ENCODE peak calls at places on chromosome 12, in six cellular contexts. K, F, J, C, Z and N are unnamed samples.

GRCh38 chr12:109462868-109463692 is 14.0 kb downstream of the KCTD10 start:
- DNase-seq in K (peak; percentile 92), F (no peak), J (peak; percentile 70), C (peak; percentile 98), Z (peak; percentile 64), N (peak; percentile 42)

GRCh38 chr12:1532796-1533195 is 61.6 kb downstream of the FBXL14 start:
- DNase-seq in K (no peak), F (no peak), J (no peak), C (no peak), Z (no peak), N (no peak)

GRCh38 chr12:98635657-98636323 is 8.8 kb downstream of the IKBIP start:
- DNase-seq in K (no peak), F (peak; percentile 20), J (no peak), C (peak; percentile 77), Z (no peak), N (no peak)

GRCh38 chr12:116411977-116412376 is 134.5 kb upstream of the MED13L start:
- DNase-seq in K (no peak), F (no peak), J (no peak), C (no peak), Z (no peak), N (no peak)

GRCh38 chr12:3078086-3078820 is 1.1 kb downstream of the TSPAN9 start:
- DNase-seq in K (no peak), F (peak; percentile 38), J (no peak), C (no peak), Z (no peak), N (no peak)

GRCh38 chr12:89846473-89846872 is 137.8 kb upstream of the ATP2B1 start:
- DNase-seq in K (no peak), F (no peak), J (no peak), C (no peak), Z (no peak), N (no peak)

GRCh38 chr12:105464426-105464825 is 133.9 kb downstream of the C12orf75 start:
- DNase-seq in K (no peak), F (no peak), J (no peak), C (no peak), Z (no peak), N (no peak)

GRCh38 chr12:116727261-116727660 is 10.6 kb downstream of the SPRING1 start:
- DNase-seq in K (no peak), F (no peak), J (no peak), C (no peak), Z (no peak), N (no peak)

GRCh38 chr12:1793426-1794210 is 26.7 kb upstream of the LRTM2 start:
- DNase-seq in K (no peak), F (no peak), J (peak; percentile 75), C (no peak), Z (no peak), N (no peak)

GRCh38 chr12:83865431-83865830 is 1047.2 kb downstream of the SLC6A15 start:
- DNase-seq in K (no peak), F (no peak), J (no peak), C (no peak), Z (no peak), N (no peak)

GRCh38 chr12:121980211-121980891 is 41.3 kb upstream of the BCL7A start:
- DNase-seq in K (no peak), F (no peak), J (peak; percentile 82), C (peak; percentile 64), Z (no peak), N (no peak)

GRCh38 chr12:2614341-2614740 is 180.4 kb upstream of the FKBP4 start:
- DNase-seq in K (no peak), F (no peak), J (no peak), C (peak; percentile 28), Z (no peak), N (no peak)

GRCh38 chr12:89162704-89163261 is 189.5 kb downstream of the DUSP6 start:
- DNase-seq in K (peak; percentile 79), F (peak; percentile 31), J (no peak), C (peak; percentile 99), Z (peak; percentile 27), N (peak; percentile 55)

GRCh38 chr12:99959549-99960170 is 25.1 kb downstream of the ANKS1B start:
- DNase-seq in K (no peak), F (peak; percentile 66), J (no peak), C (no peak), Z (no peak), N (no peak)

GRCh38 chr12:96457191-96457930 is 32.0 kb upstream of the CFAP54 start:
- DNase-seq in K (no peak), F (no peak), J (no peak), C (no peak), Z (no peak), N (no peak)

GRCh38 chr12:25972783-25973182 is 14.3 kb downstream of the RASSF8 start:
- DNase-seq in K (no peak), F (no peak), J (no peak), C (peak; percentile 79), Z (no peak), N (no peak)

GRCh38 chr12:76704693-76705092 is 59.2 kb upstream of the ZDHHC17 start:
- DNase-seq in K (no peak), F (no peak), J (no peak), C (no peak), Z (no peak), N (no peak)

GRCh38 chr12:46964496-46965098 is 114.8 kb upstream of the PCED1B start:
- DNase-seq in K (no peak), F (no peak), J (no peak), C (peak; percentile 64), Z (no peak), N (no peak)

GRCh38 chr12:101819467-101819866 is 11.3 kb downstream of the GNPTAB start:
- DNase-seq in K (no peak), F (no peak), J (no peak), C (peak; percentile 31), Z (no peak), N (no peak)

GRCh38 chr12:6074979-6075585 is 49.4 kb downstream of the VWF start:
- DNase-seq in K (no peak), F (no peak), J (peak; percentile 83), C (no peak), Z (peak; percentile 33), N (no peak)

GRCh38 chr12:82696543-82696942 is 9.8 kb downstream of the TMTC2 start:
- DNase-seq in K (no peak), F (no peak), J (no peak), C (no peak), Z (no peak), N (no peak)

GRCh38 chr12:105931762-105932587 is 206.8 kb downstream of the NUAK1 start:
- DNase-seq in K (no peak), F (no peak), J (no peak), C (no peak), Z (no peak), N (no peak)

GRCh38 chr12:100896192-100896591 is 101.6 kb downstream of the ANO4 start:
- DNase-seq in K (no peak), F (no peak), J (no peak), C (no peak), Z (no peak), N (no peak)

GRCh38 chr12:607541-608001 is 55.7 kb downstream of the NINJ2 start:
- DNase-seq in K (no peak), F (no peak), J (no peak), C (no peak), Z (peak; percentile 33), N (no peak)

DNA sequence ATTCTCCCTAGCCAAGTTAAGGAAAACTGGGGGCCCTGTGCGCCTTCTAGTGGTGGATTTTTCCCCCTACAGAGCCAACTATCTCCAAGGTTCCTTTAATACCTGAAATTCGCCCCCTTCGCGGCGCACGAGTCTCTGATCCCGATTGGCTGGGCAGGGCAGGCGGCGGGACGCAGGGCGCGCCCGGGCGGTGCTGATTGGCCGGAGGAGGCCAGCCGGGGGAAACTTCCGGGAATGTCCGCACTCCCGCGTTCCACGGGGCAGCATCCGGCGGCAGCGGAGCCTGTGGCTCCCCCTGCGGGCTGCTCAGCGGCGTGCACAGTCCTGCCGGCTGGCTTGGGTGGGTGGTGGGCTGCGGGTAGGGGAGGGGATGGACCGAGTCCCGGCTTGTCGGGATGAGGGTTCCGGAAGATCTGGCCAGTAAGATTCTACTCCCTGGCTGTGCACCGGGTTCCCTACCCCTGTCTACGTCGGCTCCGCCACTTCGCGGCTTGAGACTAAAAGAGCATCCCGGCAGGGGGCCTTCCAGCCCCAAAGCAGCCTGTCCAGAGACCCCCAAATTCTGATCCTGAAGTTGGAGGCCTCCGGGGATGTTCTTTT is at the start of gene NABP2:
- DNase-seq in K (peak; percentile 99), F (peak; percentile 99), J (peak; percentile 98), C (peak; percentile 96), Z (peak; percentile 98), N (peak; percentile 97)
- TF ChIP-seq POLR2A in K (no peak), F (peak; percentile 61), J (no peak), C (no peak), Z (no peak), N (peak; percentile 25)

GRCh38 chr12:53101266-53101665 is 2.0 kb upstream of the SOAT2 start:
- DNase-seq in K (peak; percentile 32), F (no peak), J (no peak), C (no peak), Z (no peak), N (no peak)

GRCh38 chr12:53098354-53098981 is 1.0 kb downstream of the IGFBP6 start:
- DNase-seq in K (peak; percentile 78), F (peak; percentile 69), J (no peak), C (peak; percentile 82), Z (peak; percentile 24), N (no peak)

GRCh38 chr12:53098982-53099651 is 1.6 kb downstream of the IGFBP6 start:
- DNase-seq in K (peak; percentile 96), F (peak; percentile 98), J (peak; percentile 96), C (peak; percentile 95), Z (peak; percentile 90), N (peak; percentile 68)

GRCh38 chr12:53101931-53102781 is 1.1 kb upstream of the SOAT2 start:
- DNase-seq in K (peak; percentile 64), F (no peak), J (no peak), C (no peak), Z (no peak), N (no peak)

DNA sequence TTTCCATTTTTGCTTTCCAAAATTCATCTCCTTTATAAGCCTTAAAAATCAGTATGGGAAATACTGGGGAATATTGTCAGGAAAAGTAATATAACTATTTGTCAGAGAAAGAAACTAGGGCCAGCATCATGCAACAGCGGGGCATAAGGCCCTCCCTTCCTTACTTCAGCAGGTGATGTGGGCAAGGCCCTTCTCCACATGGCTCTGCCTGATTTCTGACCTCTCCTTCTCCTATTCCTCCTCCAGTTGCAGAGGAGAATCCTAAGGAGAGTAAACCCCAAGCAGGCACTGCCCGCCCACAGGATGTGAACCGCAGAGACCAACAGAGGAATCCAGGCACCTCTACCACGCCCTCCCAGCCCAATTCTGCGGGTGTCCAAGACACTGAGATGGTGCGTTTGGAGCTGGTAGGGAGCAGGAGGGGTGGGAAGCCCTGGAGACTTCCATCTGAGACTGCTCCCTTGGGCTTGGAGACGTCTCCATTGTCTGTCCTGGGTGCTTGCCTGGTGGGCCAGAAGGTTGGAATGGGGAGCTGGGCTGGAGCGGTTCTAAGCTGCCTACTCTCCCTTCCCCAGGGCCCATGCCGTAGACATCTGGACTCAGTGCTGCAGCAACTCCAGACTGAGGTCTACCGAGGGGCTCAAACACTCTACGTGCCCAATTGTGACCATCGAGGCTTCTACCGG is 2.7 kb upstream of the SOAT2 start:
- DNase-seq in K (peak; percentile 65), F (no peak), J (no peak), C (no peak), Z (peak; percentile 5), N (no peak)
- H3K4me3 ChIP-seq in K (peak overlapping the region; percentile 28), F (no peak overlapping the region), J (no peak overlapping the region), C (no peak overlapping the region), Z (no peak overlapping the region), N (no peak overlapping the region)

GRCh38 chr12:132481771-132482745 is 7.9 kb upstream of the FBRSL1 start:
- DNase-seq in K (no peak), F (no peak), J (no peak), C (no peak), Z (no peak), N (no peak)
- TF ChIP-seq POLR2A in K (no peak), F (no peak), J (no peak), C (no peak), Z (no peak), N (no peak)

GRCh38 chr12:50086148-50086547 is 1.0 kb downstream of the SMARCD1 start:
- DNase-seq in K (no peak), F (no peak), J (peak; percentile 77), C (no peak), Z (no peak), N (peak; percentile 42)
- H3K4me3 ChIP-seq in K (peak overlapping the region; percentile 82), F (peak overlapping the region; percentile 64), J (peak overlapping the region; percentile 88), C (no peak overlapping the region), Z (peak overlapping the region; percentile 91), N (peak overlapping the region; percentile 81)